ENCODE peak calls at places on chromosomes 4 and X, in eight cellular contexts. A is cardiac fibroblast, X is dorsolateral prefrontal cortex, F is endothelial cell, T is gastrocnemius medialis, J is kidney, U is brain microvascular endothelial cell, S is astrocyte of the spinal cord. E is an unnamed sample.
A peak's percentile ranks its signal among the peaks of the same experiment; 100 is the strongest.

GRCh38 chrX:154751121-154751668 is 318 bp upstream of the GAB3 start:
- DNase-seq in A (no peak), X (no peak), F (no peak), T (no peak), J (no peak), U (no peak), S (no peak), E (peak; percentile 16)

GRCh38 chrX:103356023-103356798 is at the start of gene TCEAL9:
- DNase-seq in A (peak; percentile 81), X (peak; percentile 36), F (peak; percentile 38), T (no peak), J (peak; percentile 81), U (peak; percentile 65), S (peak; percentile 69), E (peak; percentile 58)

GRCh38 chr4:158895797-158896442 is 127.1 kb downstream of the FNIP2 start:
- DNase-seq in A (peak; percentile 53), X (no peak), F (peak; percentile 18), T (no peak), J (no peak), U (peak; percentile 20), S (no peak), E (no peak)

GRCh38 chr4:22692736-22693135 is at the start of gene GBA3:
- DNase-seq in A (no peak), X (no peak), F (no peak), T (no peak), J (no peak), U (no peak), S (no peak), E (no peak)

GRCh38 chr4:148415500-148415899 is 26.7 kb downstream of the NR3C2 start:
- DNase-seq in A (peak; percentile 42), X (no peak), F (no peak), T (no peak), J (no peak), U (no peak), S (peak; percentile 13), E (no peak)

GRCh38 chrX:99371976-99372595 is 1038.0 kb downstream of the PCDH19 start:
- DNase-seq in A (no peak), X (no peak), F (no peak), T (no peak), J (peak; percentile 58), U (no peak), S (no peak), E (no peak)

GRCh38 chrX:74579597-74580209 is 34.7 kb downstream of the RLIM start:
- DNase-seq in A (peak; percentile 9), X (no peak), F (no peak), T (no peak), J (no peak), U (no peak), S (peak; percentile 49), E (no peak)

GRCh38 chrX:24494544-24495113 is 29.5 kb downstream of the PDK3 start:
- DNase-seq in A (peak; percentile 74), X (no peak), F (no peak), T (no peak), J (no peak), U (peak; percentile 58), S (peak; percentile 83), E (no peak)

GRCh38 chr4:169282429-169283113 is 11.8 kb upstream of the SH3RF1 start:
- DNase-seq in A (peak; percentile 73), X (no peak), F (no peak), T (no peak), J (no peak), U (no peak), S (no peak), E (no peak)

GRCh38 chrX:68180501-68181061 is 252.7 kb downstream of the OPHN1 start:
- DNase-seq in A (no peak), X (no peak), F (no peak), T (no peak), J (no peak), U (no peak), S (no peak), E (no peak)

GRCh38 chr4:6250235-6250983 is 19.2 kb upstream of the WFS1 start:
- DNase-seq in A (peak; percentile 78), X (no peak), F (peak; percentile 60), T (no peak), J (no peak), U (peak; percentile 43), S (peak; percentile 65), E (no peak)

GRCh38 chr4:99816611-99817309 is at the start of gene DAPP1:
- DNase-seq in A (no peak), X (no peak), F (no peak), T (peak; percentile 10), J (peak; percentile 78), U (no peak), S (no peak), E (peak; percentile 13)

GRCh38 chr4:153421980-153422379 is 44.2 kb upstream of the TMEM131L start:
- DNase-seq in A (no peak), X (no peak), F (no peak), T (no peak), J (no peak), U (no peak), S (no peak), E (no peak)

GRCh38 chr4:170736710-170737109 is 647.0 kb upstream of the AADAT start:
- DNase-seq in A (no peak), X (no peak), F (no peak), T (no peak), J (no peak), U (no peak), S (peak; percentile 7), E (no peak)

GRCh38 chr4:13484749-13485345 is 707 bp upstream of the RAB28 start:
- DNase-seq in A (peak; percentile 55), X (no peak), F (no peak), T (no peak), J (no peak), U (peak; percentile 31), S (peak; percentile 53), E (no peak)

GRCh38 chrX:129653181-129653984 is 1.4 kb downstream of the APLN start:
- DNase-seq in A (no peak), X (no peak), F (no peak), T (no peak), J (no peak), U (no peak), S (no peak), E (no peak)

GRCh38 chr4:2449511-2450392 is 19.2 kb upstream of the RNF4 start:
- DNase-seq in A (no peak), X (no peak), F (no peak), T (no peak), J (peak; percentile 61), U (no peak), S (no peak), E (peak; percentile 36)

GRCh38 chr4:37631551-37631950 is 54.6 kb downstream of the RELL1 start:
- DNase-seq in A (peak; percentile 75), X (no peak), F (no peak), T (no peak), J (no peak), U (peak; percentile 16), S (peak; percentile 34), E (no peak)

GRCh38 chrX:11190745-11191510 is 79.8 kb downstream of the HCCS start:
- DNase-seq in A (no peak), X (no peak), F (no peak), T (no peak), J (no peak), U (no peak), S (no peak), E (no peak)

GRCh38 chrX:31497086-31497485 is 425.2 kb upstream of the FTHL17 start:
- DNase-seq in A (peak; percentile 44), X (no peak), F (no peak), T (no peak), J (no peak), U (no peak), S (peak; percentile 43), E (no peak)

GRCh38 chr4:113537183-113537977 is 224.2 kb downstream of the CAMK2D start:
- DNase-seq in A (no peak), X (no peak), F (no peak), T (no peak), J (no peak), U (no peak), S (no peak), E (no peak)

GRCh38 chrX:2272337-2272736 is 228.4 kb downstream of the DHRSX start:
- DNase-seq in A (no peak), X (no peak), F (no peak), T (no peak), J (no peak), U (no peak), S (no peak), E (no peak)

GRCh38 chrX:98057176-98057575 is 1173.5 kb downstream of the RPA4 start:
- DNase-seq in A (no peak), X (no peak), F (no peak), T (no peak), J (peak; percentile 14), U (no peak), S (no peak), E (no peak)

GRCh38 chr4:186946682-186947294 is 223.1 kb upstream of the FAT1 start:
- DNase-seq in A (peak; percentile 14), X (no peak), F (peak; percentile 61), T (no peak), J (peak; percentile 70), U (peak; percentile 40), S (peak; percentile 51), E (no peak)

GRCh38 chr4:13528823-13529129 is 15.5 kb downstream of the NKX3-2 start:
- DNase-seq in A (no peak), X (no peak), F (no peak), T (no peak), J (no peak), U (no peak), S (no peak), E (no peak)

GRCh38 chrX:145393702-145394235 is 146.5 kb downstream of the SPANXN1 start:
- DNase-seq in A (no peak), X (no peak), F (no peak), T (no peak), J (no peak), U (no peak), S (no peak), E (no peak)
- TF ChIP-seq CTCF in A (no peak), X (no peak), F (no peak), T (no peak), J (peak; percentile 8), U (peak; percentile 44), S (peak; percentile 33), E (no peak)

DNA sequence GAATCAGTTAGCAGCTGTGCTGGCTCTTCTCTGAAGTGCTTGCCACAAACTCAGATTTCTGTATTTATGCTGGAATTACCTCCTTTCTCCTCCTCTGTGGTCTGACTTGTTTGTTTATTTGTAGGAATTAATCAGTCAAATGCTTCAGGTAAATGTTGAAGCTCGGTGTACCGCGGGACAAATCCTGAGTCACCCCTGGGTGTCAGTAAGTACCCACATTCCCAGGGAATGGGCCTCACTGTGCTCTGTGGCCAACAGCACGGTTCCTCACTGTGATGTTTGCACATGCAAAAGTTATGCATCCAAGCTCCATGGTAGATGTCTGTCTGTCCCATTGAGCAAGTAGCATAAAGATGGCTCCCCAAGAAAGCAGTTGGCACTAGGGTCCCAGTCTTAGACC is 169.9 kb downstream of the DCLK2 start:
- DNase-seq in A (no peak), X (no peak), F (no peak), T (no peak), J (no peak), U (no peak), S (no peak), E (no peak)
- TF ChIP-seq CTCF in A (no peak), X (no peak), F (no peak), T (no peak), J (no peak), U (no peak), S (no peak), E (no peak)

GRCh38 chrX:133307637-133308485 is 89.7 kb upstream of the TFDP3 start:
- DNase-seq in A (no peak), X (no peak), F (peak; percentile 16), T (no peak), J (no peak), U (no peak), S (no peak), E (peak; percentile 19)
- TF ChIP-seq CTCF in A (no peak), X (no peak), F (no peak), T (no peak), J (no peak), U (no peak), S (no peak), E (no peak)

GRCh38 chr4:180057198-180057821 is 2185.9 kb upstream of the TENM3 start:
- DNase-seq in A (peak; percentile 5), X (no peak), F (peak; percentile 27), T (no peak), J (no peak), U (no peak), S (peak; percentile 6), E (no peak)
- TF ChIP-seq CTCF in A (no peak), X (no peak), F (peak; percentile 73), T (no peak), J (no peak), U (peak; percentile 22), S (no peak), E (no peak)

E was measured in psoas muscle.